ENCODE peak calls at places on chromosomes 1 and 21, in six cellular contexts. E is GM23338, M is astrocyte, U is K562, G is H1, K is GM12878. T is an unnamed sample.
A peak's percentile ranks its signal among the peaks of the same experiment; 100 is the strongest.

GRCh38 chr1:201759194-201759814 is 69.7 kb upstream of the IPO9 start:
- DNase-seq in M (peak; percentile 89), K (no peak), G (no peak), U (no peak), E (no peak), T (no peak)

GRCh38 chr1:7898962-7899361 is 41.7 kb downstream of the TNFRSF9 start:
- DNase-seq in E (no peak), K (no peak), U (no peak), G (no peak), M (no peak), T (no peak)

GRCh38 chr1:164783778-164784555 is 225.0 kb downstream of the PBX1 start:
- DNase-seq in M (no peak), E (no peak), K (no peak), U (no peak), G (no peak), T (no peak)

GRCh38 chr1:61743716-61744620 is 1.7 kb downstream of the PATJ start:
- DNase-seq in M (peak; percentile 41), G (no peak), K (no peak), E (no peak), U (no peak), T (peak; percentile 29)

GRCh38 chr1:18284750-18285532 is 177.3 kb downstream of the IGSF21 start:
- DNase-seq in E (no peak), G (no peak), K (no peak), U (no peak), M (no peak), T (no peak)

GRCh38 chr1:69569983-69570755 is 2.4 kb downstream of the LRRC7 start:
- DNase-seq in K (no peak), E (peak; percentile 54), U (no peak), M (peak; percentile 29), G (no peak), T (no peak)

GRCh38 chr1:109782927-109783326 is 19.2 kb upstream of the EPS8L3 start:
- DNase-seq in M (no peak), G (no peak), K (no peak), E (no peak), U (no peak), T (no peak)

GRCh38 chr1:225691861-225692516 is 39.1 kb upstream of the ENAH start:
- DNase-seq in G (no peak), E (no peak), K (no peak), M (peak; percentile 99), U (no peak), T (no peak)

GRCh38 chr1:225179686-225180085 is 248.2 kb downstream of the LBR start:
- DNase-seq in M (no peak), E (no peak), U (no peak), K (no peak), G (no peak), T (no peak)

GRCh38 chr1:210653771-210654170 is 325.1 kb downstream of the HHAT start:
- DNase-seq in K (peak; percentile 13), G (no peak), M (peak; percentile 10), U (no peak), E (no peak), T (no peak)

GRCh38 chr21:29078884-29079765 is 5.7 kb upstream of the CCT8 start:
- DNase-seq in G (no peak), M (peak; percentile 14), K (peak; percentile 68), E (no peak), U (no peak), T (no peak)

GRCh38 chr1:236862615-236863211 is 67.6 kb downstream of the MTR start:
- DNase-seq in G (no peak), U (no peak), K (no peak), E (no peak), M (no peak), T (no peak)

GRCh38 chr1:206661161-206661820 is 23.4 kb upstream of the MAPKAPK2 start:
- DNase-seq in U (no peak), E (peak; percentile 17), M (no peak), K (no peak), G (no peak), T (no peak)

GRCh38 chr1:162878000-162878596 is 17.1 kb upstream of the CCDC190 start:
- DNase-seq in E (peak; percentile 85), M (peak; percentile 63), U (peak; percentile 38), K (no peak), G (peak; percentile 31), T (no peak)

GRCh38 chr1:200861937-200862647 is 10.7 kb upstream of the GPR25 start:
- DNase-seq in G (no peak), M (no peak), K (no peak), E (no peak), U (no peak), T (no peak)

GRCh38 chr1:34597877-34598514 is 156.9 kb upstream of the GJB5 start:
- DNase-seq in K (peak; percentile 41), G (peak; percentile 62), M (peak; percentile 27), U (peak; percentile 74), E (peak; percentile 90), T (no peak)

GRCh38 chr1:9618912-9619679 is 30.4 kb downstream of the TMEM201 start:
- DNase-seq in E (no peak), M (no peak), K (no peak), U (no peak), G (no peak), T (no peak)

GRCh38 chr1:172154571-172154970 is 265.9 kb upstream of the C1orf105 start:
- DNase-seq in U (no peak), K (peak; percentile 23), M (peak; percentile 83), E (no peak), G (no peak), T (no peak)

GRCh38 chr1:112318698-112319370 is 77.2 kb upstream of the CTTNBP2NL start:
- DNase-seq in M (no peak), E (no peak), U (no peak), K (no peak), G (no peak), T (no peak)

GRCh38 chr1:157231844-157232550 is 93.8 kb upstream of the ETV3 start:
- DNase-seq in G (no peak), M (no peak), E (no peak), K (no peak), U (no peak), T (no peak)

GRCh38 chr1:205687242-205687641 is 6.9 kb upstream of the SLC45A3 start:
- DNase-seq in G (no peak), E (no peak), U (no peak), M (no peak), K (no peak), T (no peak)

GRCh38 chr1:110370827-110371226 is 20.0 kb downstream of the SLC16A4 start:
- DNase-seq in M (peak; percentile 66), G (no peak), U (no peak), E (no peak), K (no peak), T (no peak)

GRCh38 chr1:167328762-167329483 is 108.2 kb downstream of the POU2F1 start:
- DNase-seq in E (peak; percentile 56), K (peak; percentile 84), U (no peak), G (no peak), M (peak; percentile 16), T (no peak)

GRCh38 chr1:3491291-3492246 is 37.1 kb downstream of the ARHGEF16 start:
- DNase-seq in E (peak; percentile 68), K (peak; percentile 3), M (no peak), G (peak; percentile 44), U (peak; percentile 97), T (no peak)

GRCh38 chr1:94929351-94929814 is 2.5 kb upstream of the CNN3 start:
- DNase-seq in K (no peak), E (no peak), G (no peak), M (no peak), U (no peak), T (no peak)

GRCh38 chr1:219533280-219533679 is 79.6 kb downstream of the ZC3H11B start:
- DNase-seq in E (no peak), U (no peak), G (no peak), K (no peak), M (peak; percentile 54), T (no peak)

GRCh38 chr1:1260843-1261560 is 12.7 kb downstream of the UBE2J2 start:
- DNase-seq in U (no peak), G (no peak), K (no peak), M (no peak), E (no peak), T (no peak)

DNA sequence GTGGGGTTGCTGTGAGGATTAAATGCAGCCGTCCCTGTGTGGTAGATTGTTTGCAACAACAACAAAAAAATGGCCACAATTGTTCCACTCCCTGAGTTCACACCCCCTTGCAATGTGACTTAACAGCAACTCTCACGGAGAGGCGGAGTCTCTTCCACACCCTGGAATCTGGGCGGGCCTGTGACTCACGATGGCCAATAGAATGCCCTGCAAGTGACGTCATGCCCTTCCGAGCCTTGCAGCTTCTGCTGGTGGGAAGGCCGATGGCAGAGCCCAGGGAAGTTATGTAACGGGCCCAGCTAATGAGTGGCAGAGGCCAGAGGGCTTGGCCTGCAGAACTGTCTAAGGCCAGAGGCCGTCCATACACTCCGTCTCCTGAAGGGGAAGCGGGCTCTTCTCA is 87.9 kb downstream of the RIPK4 start:
- DNase-seq in K (no peak), E (peak; percentile 98), U (peak; percentile 95), M (peak; percentile 97), G (peak; percentile 82), T (peak; percentile 96)
- H3K4me3 ChIP-seq in K (no peak overlapping the region), E (no peak overlapping the region), U (no peak overlapping the region), M (peak overlapping the region; percentile 32), G (no peak overlapping the region), T (peak overlapping the region; percentile 73)

DNA sequence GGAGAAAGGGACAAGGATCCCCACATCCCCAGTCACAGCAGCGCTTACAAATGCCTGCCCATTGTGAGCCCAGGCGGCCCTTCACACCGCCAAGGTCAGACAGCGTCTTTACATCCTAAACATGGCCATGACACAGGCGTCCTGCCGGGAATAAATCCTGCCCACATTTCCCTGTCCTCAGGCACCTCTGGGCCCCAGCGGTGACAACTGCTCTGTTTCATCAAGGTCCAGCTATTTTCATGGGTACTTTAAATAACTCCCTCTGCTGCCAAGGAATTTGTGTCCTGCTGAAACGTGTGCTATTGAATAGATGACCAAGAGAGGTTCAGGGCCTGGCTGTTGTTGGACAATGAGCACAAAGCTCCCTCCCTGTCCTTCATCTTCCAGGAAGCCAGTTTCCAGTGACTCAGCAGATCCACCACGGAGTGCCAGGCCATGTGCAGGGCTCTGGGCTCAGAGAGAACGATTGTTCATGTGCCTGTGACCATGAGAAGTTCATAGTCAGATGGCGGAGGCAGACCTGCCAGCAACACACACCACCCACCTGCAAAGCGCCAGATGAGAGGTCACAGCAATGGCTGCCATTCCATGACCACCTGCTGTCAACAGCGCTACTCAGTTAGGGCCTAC is 195.8 kb downstream of the MATN1 start:
- DNase-seq in K (no peak), E (no peak), U (no peak), M (peak; percentile 4), G (no peak), T (no peak)
- H2AFZ ChIP-seq in K (no peak overlapping the region), E (peak overlapping the region; percentile 87), U (peak overlapping the region; percentile 76), M (peak overlapping the region; percentile 38), G (peak overlapping the region; percentile 49), T (no peak overlapping the region)

GRCh38 chr1:90729484-90730246 is 12.6 kb upstream of the BARHL2 start:
- DNase-seq in K (no peak), M (no peak), U (peak; percentile 42), E (peak; percentile 91), G (no peak), T (no peak)
- TF ChIP-seq EZH2 in K (no peak), M (peak; percentile 69), U (no peak), E (peak; percentile 82), G (no peak), T (no peak)

DNA sequence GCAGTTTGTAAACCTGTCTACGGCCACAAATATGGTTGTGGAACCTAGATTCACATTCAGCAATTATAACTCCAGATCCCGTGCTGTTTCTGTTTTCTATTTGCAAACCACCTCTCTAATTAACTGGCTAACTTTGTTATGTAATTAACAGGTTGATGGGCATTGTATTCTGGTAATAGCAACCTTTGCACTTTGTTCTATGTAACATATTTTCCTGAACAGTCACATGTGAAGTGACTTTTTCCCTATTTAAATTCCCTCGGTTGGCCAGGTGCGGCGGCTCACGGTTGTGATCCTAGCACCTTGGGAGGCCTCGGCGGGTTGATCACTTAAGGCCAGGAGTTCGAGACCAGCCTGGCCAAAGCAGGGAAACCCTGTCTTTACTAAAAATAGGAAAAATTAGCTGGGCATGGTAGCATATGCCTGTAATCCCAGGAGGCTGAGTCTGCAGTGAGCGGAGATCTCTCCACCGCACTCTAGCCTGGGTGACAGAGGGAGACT is 1.4 kb downstream of the ACADM start:
- DNase-seq in U (no peak), G (no peak), M (no peak), K (no peak), E (peak; percentile 30), T (no peak)
- H3K4me3 ChIP-seq in U (peak overlapping the region; percentile 77), G (peak overlapping the region; percentile 63), M (peak overlapping the region; percentile 89), K (peak overlapping the region; percentile 70), E (peak overlapping the region; percentile 81), T (peak overlapping the region; percentile 90)

T was measured in PC-9.